ENCODE peak calls at places on chromosomes 7 and 10, in five cellular contexts. One of them, this sample, is unnamed.

GRCh38 chr10:6737758-6738463 is 157.8 kb upstream of the PRKCQ start:
- DNase-seq in GM13977: no peak
- DNase-seq in AG09319: no peak
- DNase-seq in transverse colon: no peak
- DNase-seq in Caco-2: no peak
- DNase-seq in this sample: peak; percentile 39

GRCh38 chr10:47450442-47450841 is 33.5 kb downstream of the ANXA8 start:
- DNase-seq in Caco-2: no peak
- DNase-seq in GM13977: no peak
- DNase-seq in transverse colon: no peak
- DNase-seq in AG09319: no peak
- DNase-seq in this sample: no peak

GRCh38 chr7:133099887-133100286 is 18.0 kb upstream of the CHCHD3 start:
- DNase-seq in GM13977: no peak
- DNase-seq in Caco-2: no peak
- DNase-seq in transverse colon: no peak
- DNase-seq in AG09319: no peak
- DNase-seq in this sample: no peak

GRCh38 chr7:5064391-5065106 is 18.9 kb downstream of the RBAK start:
- DNase-seq in transverse colon: no peak
- DNase-seq in Caco-2: no peak
- DNase-seq in GM13977: no peak
- DNase-seq in AG09319: no peak
- DNase-seq in this sample: no peak

GRCh38 chr10:26528715-26529393 is 90.7 kb downstream of the APBB1IP start:
- DNase-seq in GM13977: peak; percentile 22
- DNase-seq in transverse colon: no peak
- DNase-seq in Caco-2: no peak
- DNase-seq in AG09319: no peak
- DNase-seq in this sample: no peak

GRCh38 chr10:122515588-122516231 is 44.8 kb upstream of the DMBT1 start:
- DNase-seq in AG09319: no peak
- DNase-seq in transverse colon: peak; percentile 43
- DNase-seq in Caco-2: no peak
- DNase-seq in GM13977: peak; percentile 42
- DNase-seq in this sample: no peak

GRCh38 chr7:116785851-116786250 is 76.5 kb upstream of the CAPZA2 start:
- DNase-seq in GM13977: no peak
- DNase-seq in Caco-2: no peak
- DNase-seq in transverse colon: no peak
- DNase-seq in AG09319: no peak
- DNase-seq in this sample: no peak

GRCh38 chr10:110456046-110456445 is 41.7 kb upstream of the DUSP5 start:
- DNase-seq in AG09319: no peak
- DNase-seq in GM13977: no peak
- DNase-seq in transverse colon: peak; percentile 32
- DNase-seq in Caco-2: no peak
- DNase-seq in this sample: no peak

GRCh38 chr7:8065356-8065813 is 96.8 kb downstream of the GLCCI1 start:
- DNase-seq in GM13977: no peak
- DNase-seq in AG09319: peak; percentile 22
- DNase-seq in transverse colon: no peak
- DNase-seq in Caco-2: no peak
- DNase-seq in this sample: no peak

GRCh38 chr10:73879296-73880173 is 5.2 kb upstream of the CAMK2G start:
- DNase-seq in transverse colon: peak; percentile 93
- DNase-seq in Caco-2: peak; percentile 83
- DNase-seq in GM13977: peak; percentile 84
- DNase-seq in AG09319: no peak
- DNase-seq in this sample: peak; percentile 93

GRCh38 chr10:16941865-16942264 is 124.6 kb upstream of the RSU1 start:
- DNase-seq in AG09319: no peak
- DNase-seq in GM13977: no peak
- DNase-seq in transverse colon: no peak
- DNase-seq in Caco-2: no peak
- DNase-seq in this sample: no peak

GRCh38 chr7:151085691-151086620 is at the start of gene AGAP3:
- DNase-seq in Caco-2: peak; percentile 89
- DNase-seq in AG09319: no peak
- DNase-seq in transverse colon: peak; percentile 90
- DNase-seq in GM13977: peak; percentile 95
- DNase-seq in this sample: peak; percentile 90

GRCh38 chr10:45580371-45580770 is 92.2 kb downstream of the ZFAND4 start:
- DNase-seq in transverse colon: no peak
- DNase-seq in Caco-2: no peak
- DNase-seq in GM13977: no peak
- DNase-seq in AG09319: no peak
- DNase-seq in this sample: no peak

GRCh38 chr10:90087197-90088007 is 386.0 kb downstream of the KIF20B start:
- DNase-seq in transverse colon: no peak
- DNase-seq in AG09319: no peak
- DNase-seq in Caco-2: no peak
- DNase-seq in GM13977: peak; percentile 23
- DNase-seq in this sample: peak; percentile 18

GRCh38 chr7:105649727-105650381 is 68.6 kb upstream of the EFCAB10 start:
- DNase-seq in GM13977: no peak
- DNase-seq in AG09319: peak; percentile 19
- DNase-seq in transverse colon: no peak
- DNase-seq in Caco-2: no peak
- DNase-seq in this sample: no peak

GRCh38 chr10:87817291-87817872 is 644 bp downstream of the ATAD1 start:
- DNase-seq in AG09319: no peak
- DNase-seq in transverse colon: no peak
- DNase-seq in Caco-2: no peak
- DNase-seq in GM13977: no peak
- DNase-seq in this sample: no peak

GRCh38 chr7:151885202-151885580 is 8.3 kb upstream of the PRKAG2 start:
- DNase-seq in transverse colon: no peak
- DNase-seq in AG09319: no peak
- DNase-seq in GM13977: no peak
- DNase-seq in Caco-2: no peak
- DNase-seq in this sample: no peak

GRCh38 chr10:71713135-71714040 is 6.2 kb downstream of the C10orf105 start:
- DNase-seq in AG09319: peak; percentile 83
- DNase-seq in Caco-2: no peak
- DNase-seq in GM13977: no peak
- DNase-seq in transverse colon: peak; percentile 69
- DNase-seq in this sample: peak; percentile 44

GRCh38 chr7:158413962-158414961 is 173.4 kb downstream of the PTPRN2 start:
- DNase-seq in transverse colon: no peak
- DNase-seq in AG09319: no peak
- DNase-seq in Caco-2: peak; percentile 31
- DNase-seq in GM13977: no peak
- DNase-seq in this sample: no peak

GRCh38 chr7:93298671-93299070 is 66.5 kb downstream of the VPS50 start:
- DNase-seq in GM13977: no peak
- DNase-seq in transverse colon: no peak
- DNase-seq in Caco-2: no peak
- DNase-seq in AG09319: no peak
- DNase-seq in this sample: no peak

GRCh38 chr10:3126741-3127342 is 45.7 kb downstream of the PITRM1 start:
- DNase-seq in AG09319: no peak
- DNase-seq in Caco-2: no peak
- DNase-seq in GM13977: no peak
- DNase-seq in transverse colon: peak; percentile 60
- DNase-seq in this sample: no peak

GRCh38 chr10:70498970-70499828 is 20.6 kb downstream of the PALD1 start:
- DNase-seq in Caco-2: no peak
- DNase-seq in transverse colon: no peak
- DNase-seq in GM13977: no peak
- DNase-seq in AG09319: no peak
- DNase-seq in this sample: no peak

GRCh38 chr10:132336064-132336746 is 4.2 kb downstream of the LRRC27 start:
- DNase-seq in AG09319: no peak
- DNase-seq in transverse colon: no peak
- DNase-seq in GM13977: no peak
- DNase-seq in Caco-2: no peak
- DNase-seq in this sample: no peak

GRCh38 chr10:123287594-123288247 is 133.5 kb downstream of the BUB3 start:
- DNase-seq in Caco-2: no peak
- DNase-seq in GM13977: peak; percentile 63
- DNase-seq in AG09319: no peak
- DNase-seq in transverse colon: no peak
- DNase-seq in this sample: peak; percentile 1

GRCh38 chr7:137985253-137985896 is 16.5 kb downstream of the CREB3L2 start:
- DNase-seq in Caco-2: no peak
- DNase-seq in transverse colon: peak; percentile 48
- DNase-seq in GM13977: peak; percentile 55
- DNase-seq in AG09319: no peak
- DNase-seq in this sample: no peak

GRCh38 chr10:110860576-110861241 is 11.0 kb upstream of the PDCD4 start:
- DNase-seq in transverse colon: peak; percentile 52
- DNase-seq in Caco-2: no peak
- DNase-seq in GM13977: no peak
- DNase-seq in AG09319: no peak
- DNase-seq in this sample: no peak

GRCh38 chr10:112565434-112566053 is 118.5 kb downstream of the VTI1A start:
- DNase-seq in AG09319: peak; percentile 40
- DNase-seq in Caco-2: peak; percentile 51
- DNase-seq in GM13977: peak; percentile 49
- DNase-seq in transverse colon: peak; percentile 32
- DNase-seq in this sample: peak; percentile 49

GRCh38 chr10:92387289-92387940 is 96.4 kb downstream of the MARCHF5 start:
- DNase-seq in Caco-2: peak; percentile 84
- DNase-seq in transverse colon: no peak
- DNase-seq in AG09319: no peak
- DNase-seq in GM13977: peak; percentile 52
- DNase-seq in this sample: peak; percentile 50

DNA sequence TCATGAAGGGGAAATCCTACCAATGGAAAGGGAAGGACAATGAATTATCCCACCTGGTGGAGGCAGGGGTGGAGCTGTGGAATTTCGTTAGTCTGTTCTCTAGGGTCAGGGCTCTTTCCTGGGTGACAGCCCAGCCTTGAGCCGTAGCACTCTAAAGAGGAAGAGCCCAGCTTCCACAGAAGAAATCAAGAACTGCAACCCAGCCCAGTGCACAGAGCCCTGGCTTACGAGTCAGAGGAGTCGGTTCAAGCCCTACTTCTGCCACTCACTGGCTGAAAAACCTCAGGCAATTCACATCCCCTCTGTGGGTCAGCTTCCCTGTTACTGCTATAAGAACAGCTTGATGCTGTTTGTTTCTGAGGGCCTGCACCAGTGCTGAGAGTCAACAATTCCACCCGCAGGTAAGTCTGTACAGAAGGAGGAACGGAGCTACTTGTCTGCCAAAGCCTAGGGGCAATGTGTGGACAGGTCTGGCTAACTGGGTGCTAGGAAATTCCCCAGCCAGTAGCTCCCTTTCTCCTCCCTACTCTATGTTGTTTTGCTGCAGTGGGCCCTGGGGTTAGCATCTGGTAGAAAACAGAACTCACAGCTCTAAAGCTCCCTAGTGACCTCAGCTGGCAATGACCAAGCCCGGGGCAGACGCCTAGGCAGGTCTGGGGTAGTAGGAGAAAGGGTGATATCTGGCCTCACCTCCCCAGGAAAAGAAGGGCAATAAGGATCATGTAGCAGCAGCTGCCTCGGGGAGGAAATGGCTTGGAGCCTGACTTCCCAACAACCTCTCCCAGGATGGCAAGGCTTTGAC is 3.3 kb downstream of the AVPI1 start:
- DNase-seq in GM13977: no peak
- DNase-seq in transverse colon: peak; percentile 68
- DNase-seq in Caco-2: no peak
- DNase-seq in AG09319: no peak
- DNase-seq in this sample: peak; percentile 20
- TF ChIP-seq CTCF in GM13977: no peak
- TF ChIP-seq CTCF in transverse colon: no peak
- TF ChIP-seq CTCF in Caco-2: no peak
- TF ChIP-seq CTCF in AG09319: peak; percentile 4
- TF ChIP-seq CTCF in this sample: no peak

DNA sequence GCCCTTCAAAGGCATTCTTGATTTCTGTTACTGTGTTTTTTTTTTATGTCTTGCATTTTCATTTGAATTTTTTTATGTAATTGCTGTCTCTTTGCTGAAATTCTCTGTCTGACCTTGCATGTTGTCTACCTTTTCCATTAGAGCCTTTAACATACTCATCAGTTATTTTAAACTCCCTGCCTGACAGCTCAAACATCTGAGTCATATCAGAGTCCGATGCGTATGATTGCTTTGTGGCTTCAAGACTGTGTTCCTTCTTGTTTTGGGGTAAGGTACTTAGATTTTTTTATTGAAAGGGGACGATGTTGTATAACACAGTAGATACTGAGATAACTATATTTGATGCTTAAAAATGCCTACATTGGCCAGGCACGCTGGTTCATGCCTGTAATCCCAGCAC is 9.7 kb upstream of the TARP start:
- DNase-seq in AG09319: no peak
- DNase-seq in GM13977: no peak
- DNase-seq in Caco-2: no peak
- DNase-seq in transverse colon: no peak
- DNase-seq in this sample: no peak
- TF ChIP-seq CTCF in AG09319: no peak
- TF ChIP-seq CTCF in GM13977: no peak
- TF ChIP-seq CTCF in Caco-2: no peak
- TF ChIP-seq CTCF in transverse colon: no peak
- TF ChIP-seq CTCF in this sample: no peak

GRCh38 chr7:12431886-12432285 is 28.2 kb upstream of the VWDE start:
- DNase-seq in Caco-2: no peak
- DNase-seq in transverse colon: no peak
- DNase-seq in AG09319: no peak
- DNase-seq in GM13977: no peak
- DNase-seq in this sample: peak; percentile 78

GRCh38 chr7:12440229-12440628 is 36.6 kb upstream of the VWDE start:
- DNase-seq in Caco-2: no peak
- DNase-seq in transverse colon: no peak
- DNase-seq in GM13977: no peak
- DNase-seq in AG09319: no peak
- DNase-seq in this sample: no peak

GRCh38 chr7:12434012-12434642 is 30.5 kb upstream of the VWDE start:
- DNase-seq in GM13977: peak; percentile 22
- DNase-seq in Caco-2: no peak
- DNase-seq in transverse colon: no peak
- DNase-seq in AG09319: no peak
- DNase-seq in this sample: no peak

GRCh38 chr7:12436126-12436525 is 32.5 kb upstream of the VWDE start:
- DNase-seq in GM13977: no peak
- DNase-seq in AG09319: no peak
- DNase-seq in Caco-2: no peak
- DNase-seq in transverse colon: no peak
- DNase-seq in this sample: no peak

GRCh38 chr7:12436896-12437535 is 33.4 kb upstream of the VWDE start:
- DNase-seq in transverse colon: no peak
- DNase-seq in Caco-2: no peak
- DNase-seq in AG09319: no peak
- DNase-seq in GM13977: no peak
- DNase-seq in this sample: peak; percentile 27
- TF ChIP-seq CTCF in transverse colon: no peak
- TF ChIP-seq CTCF in Caco-2: peak; percentile 24
- TF ChIP-seq CTCF in AG09319: peak; percentile 8
- TF ChIP-seq CTCF in GM13977: no peak
- TF ChIP-seq CTCF in this sample: no peak

DNA sequence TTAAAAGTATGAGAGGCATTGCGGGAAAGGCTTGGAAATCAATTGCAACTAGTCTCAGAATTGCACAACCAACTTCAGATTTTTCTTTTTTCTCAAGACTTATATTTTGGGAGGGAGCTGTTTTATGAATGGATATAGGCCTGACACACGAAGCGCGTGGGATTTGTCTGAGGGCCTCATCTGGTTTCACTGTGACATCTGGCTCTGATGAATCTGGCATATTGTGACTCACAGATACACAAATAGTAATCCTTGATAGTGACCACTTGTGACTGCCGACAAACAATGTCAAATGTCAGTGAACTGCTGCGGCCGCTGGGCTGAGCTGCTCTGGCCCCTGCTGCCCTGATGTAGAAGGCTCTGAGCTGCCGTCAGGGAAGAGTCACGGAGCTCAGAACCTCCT is 655.1 kb downstream of the INHBA start:
- DNase-seq in AG09319: peak; percentile 51
- DNase-seq in transverse colon: no peak
- DNase-seq in GM13977: no peak
- DNase-seq in Caco-2: no peak
- DNase-seq in this sample: peak; percentile 35
- TF ChIP-seq CTCF in AG09319: no peak
- TF ChIP-seq CTCF in transverse colon: no peak
- TF ChIP-seq CTCF in GM13977: no peak
- TF ChIP-seq CTCF in Caco-2: no peak
- TF ChIP-seq CTCF in this sample: no peak